ENCODE peak calls at places on chromosomes 12 and 14, in five cellular contexts. One of them, this sample, is unnamed.

GRCh38 chr12:113954547-113954946 is 11.6 kb downstream of the RBM19 start:
- DNase-seq in sigmoid colon: no peak
- DNase-seq in Panc1: no peak
- DNase-seq in WTC11: no peak
- DNase-seq in GM13977: no peak
- DNase-seq in this sample: no peak

GRCh38 chr14:66634876-66635275 is 126.9 kb downstream of the GPHN start:
- DNase-seq in sigmoid colon: no peak
- DNase-seq in Panc1: no peak
- DNase-seq in WTC11: no peak
- DNase-seq in GM13977: no peak
- DNase-seq in this sample: no peak

GRCh38 chr12:21433525-21433924 is 3.9 kb upstream of the PYROXD1 start:
- DNase-seq in sigmoid colon: no peak
- DNase-seq in Panc1: no peak
- DNase-seq in WTC11: no peak
- DNase-seq in GM13977: no peak
- DNase-seq in this sample: no peak

GRCh38 chr12:101653503-101653902 is 43.9 kb upstream of the CHPT1 start:
- DNase-seq in sigmoid colon: no peak
- DNase-seq in Panc1: no peak
- DNase-seq in WTC11: no peak
- DNase-seq in GM13977: no peak
- DNase-seq in this sample: no peak

GRCh38 chr14:74257988-74258704 is 18.9 kb downstream of the VSX2 start:
- DNase-seq in sigmoid colon: no peak
- DNase-seq in Panc1: no peak
- DNase-seq in WTC11: no peak
- DNase-seq in GM13977: no peak
- DNase-seq in this sample: no peak

GRCh38 chr12:24795699-24796385 is 153.1 kb downstream of the BCAT1 start:
- DNase-seq in sigmoid colon: no peak
- DNase-seq in Panc1: no peak
- DNase-seq in WTC11: no peak
- DNase-seq in GM13977: no peak
- DNase-seq in this sample: no peak

GRCh38 chr12:46774011-46774633 is 51.7 kb downstream of the SLC38A4 start:
- DNase-seq in sigmoid colon: no peak
- DNase-seq in Panc1: no peak
- DNase-seq in WTC11: no peak
- DNase-seq in GM13977: no peak
- DNase-seq in this sample: no peak

GRCh38 chr14:36553650-36554260 is 28.7 kb downstream of the NKX2-8 start:
- DNase-seq in sigmoid colon: no peak
- DNase-seq in Panc1: peak
- DNase-seq in WTC11: no peak
- DNase-seq in GM13977: peak
- DNase-seq in this sample: no peak

GRCh38 chr12:6943719-6944380 is at the start of the genes C12orf57 and RNU7-1:
- DNase-seq in sigmoid colon: peak
- DNase-seq in Panc1: peak
- DNase-seq in WTC11: peak
- DNase-seq in GM13977: peak
- DNase-seq in this sample: no peak

GRCh38 chr14:49512571-49512970 is 73.6 kb downstream of the RPS29 start:
- DNase-seq in sigmoid colon: no peak
- DNase-seq in Panc1: no peak
- DNase-seq in WTC11: no peak
- DNase-seq in GM13977: no peak
- DNase-seq in this sample: no peak

GRCh38 chr14:21385170-21385904 is 1.5 kb upstream of the SUPT16H start:
- DNase-seq in sigmoid colon: no peak
- DNase-seq in Panc1: no peak
- DNase-seq in WTC11: no peak
- DNase-seq in GM13977: peak
- DNase-seq in this sample: no peak

GRCh38 chr12:128671528-128672042 is 152.2 kb downstream of the SLC15A4 start:
- DNase-seq in sigmoid colon: no peak
- DNase-seq in Panc1: no peak
- DNase-seq in WTC11: no peak
- DNase-seq in GM13977: no peak
- DNase-seq in this sample: no peak

GRCh38 chr14:75711134-75711795 is 50.2 kb downstream of the TTLL5 start:
- DNase-seq in sigmoid colon: no peak
- DNase-seq in Panc1: peak
- DNase-seq in WTC11: peak
- DNase-seq in GM13977: peak
- DNase-seq in this sample: no peak

GRCh38 chr12:52862023-52862422 is 13.2 kb upstream of the KRT78 start:
- DNase-seq in sigmoid colon: no peak
- DNase-seq in Panc1: no peak
- DNase-seq in WTC11: no peak
- DNase-seq in GM13977: no peak
- DNase-seq in this sample: no peak

GRCh38 chr14:104856869-104857860 is 7.9 kb upstream of the CEP170B start:
- DNase-seq in sigmoid colon: no peak
- DNase-seq in Panc1: no peak
- DNase-seq in WTC11: no peak
- DNase-seq in GM13977: no peak
- DNase-seq in this sample: no peak

GRCh38 chr14:95003099-95003960 is 154.0 kb downstream of the DICER1 start:
- DNase-seq in sigmoid colon: no peak
- DNase-seq in Panc1: no peak
- DNase-seq in WTC11: no peak
- DNase-seq in GM13977: no peak
- DNase-seq in this sample: no peak

GRCh38 chr12:25741917-25742316 is 188.8 kb upstream of the LMNTD1 start:
- DNase-seq in sigmoid colon: no peak
- DNase-seq in Panc1: no peak
- DNase-seq in WTC11: no peak
- DNase-seq in GM13977: no peak
- DNase-seq in this sample: no peak